ENCODE peak calls at places on chromosome 10, in five cellular contexts. J, D, R, S and K are unnamed samples.

GRCh38 chr10:104049497-104050250 is 36.0 kb downstream of the COL17A1 start:
- DNase-seq in J (peak; percentile 86), D (no peak), R (no peak), S (peak; percentile 84), K (no peak)

GRCh38 chr10:24685958-24686540 is 37.6 kb downstream of the ARHGAP21 start:
- DNase-seq in J (peak; percentile 50), D (no peak), R (no peak), S (peak; percentile 88), K (no peak)

GRCh38 chr10:49174261-49174925 is 13.8 kb downstream of the TMEM273 start:
- DNase-seq in J (no peak), D (no peak), R (no peak), S (no peak), K (no peak)

GRCh38 chr10:105592468-105592867 is 951.4 kb downstream of the SORCS3 start:
- DNase-seq in J (no peak), D (no peak), R (no peak), S (peak; percentile 8), K (no peak)

GRCh38 chr10:94632954-94633353 is 50.6 kb upstream of the CYP2C18 start:
- DNase-seq in J (no peak), D (no peak), R (no peak), S (no peak), K (no peak)

GRCh38 chr10:29994833-29995232 is 64.6 kb downstream of the JCAD start:
- DNase-seq in J (no peak), D (no peak), R (no peak), S (peak; percentile 75), K (no peak)

GRCh38 chr10:73910764-73911552 is at the start of gene PLAU:
- DNase-seq in J (peak; percentile 27), D (no peak), R (peak; percentile 70), S (no peak), K (peak; percentile 43)

GRCh38 chr10:73889014-73889413 is 14.7 kb upstream of the CAMK2G start:
- DNase-seq in J (peak; percentile 99), D (no peak), R (peak; percentile 59), S (peak; percentile 59), K (no peak)

GRCh38 chr10:131200856-131201470 is 110.6 kb downstream of the TCERG1L start:
- DNase-seq in J (no peak), D (no peak), R (peak; percentile 10), S (no peak), K (peak; percentile 16)

GRCh38 chr10:95333997-95334792 is 43.4 kb upstream of the PDLIM1 start:
- DNase-seq in J (peak; percentile 85), D (no peak), R (no peak), S (peak; percentile 86), K (no peak)

GRCh38 chr10:131210181-131210580 is 101.3 kb downstream of the TCERG1L start:
- DNase-seq in J (no peak), D (no peak), R (peak; percentile 14), S (no peak), K (peak; percentile 14)

GRCh38 chr10:58810751-58811150 is 298.1 kb downstream of the BICC1 start:
- DNase-seq in J (no peak), D (no peak), R (no peak), S (no peak), K (no peak)

GRCh38 chr10:11318812-11319598 is 292.4 kb downstream of the USP6NL start:
- DNase-seq in J (no peak), D (no peak), R (no peak), S (no peak), K (no peak)

GRCh38 chr10:50739618-50740350 is at the start of gene ASAH2B:
- DNase-seq in J (peak; percentile 61), D (peak; percentile 78), R (peak; percentile 84), S (peak; percentile 73), K (peak; percentile 69)

GRCh38 chr10:47296111-47296894 is 3.7 kb upstream of the GDF10 start:
- DNase-seq in J (no peak), D (no peak), R (no peak), S (peak; percentile 7), K (no peak)

GRCh38 chr10:27513451-27514191 is 9.5 kb downstream of the RAB18 start:
- DNase-seq in J (peak; percentile 76), D (no peak), R (no peak), S (peak; percentile 57), K (no peak)

GRCh38 chr10:24951201-24952145 is 933 bp downstream of the PRTFDC1 start:
- DNase-seq in J (no peak), D (peak; percentile 35), R (peak; percentile 87), S (peak; percentile 43), K (no peak)

GRCh38 chr10:56082169-56082568 is 278.9 kb downstream of the ZWINT start:
- DNase-seq in J (no peak), D (no peak), R (no peak), S (no peak), K (no peak)

GRCh38 chr10:112404612-112405011 is 30.7 kb downstream of the ACSL5 start:
- DNase-seq in J (peak; percentile 84), D (no peak), R (no peak), S (peak; percentile 10), K (no peak)

GRCh38 chr10:24981161-24981710 is 28.8 kb upstream of the PRTFDC1 start:
- DNase-seq in J (no peak), D (no peak), R (no peak), S (peak; percentile 97), K (no peak)

GRCh38 chr10:122530177-122530576 is 30.4 kb upstream of the DMBT1 start:
- DNase-seq in J (no peak), D (no peak), R (no peak), S (no peak), K (no peak)

GRCh38 chr10:13117842-13118783 is 18.1 kb downstream of the OPTN start:
- DNase-seq in J (no peak), D (no peak), R (no peak), S (no peak), K (no peak)

GRCh38 chr10:77983384-77984341 is 45.7 kb downstream of the POLR3A start:
- DNase-seq in J (peak; percentile 29), D (no peak), R (no peak), S (peak; percentile 68), K (no peak)

GRCh38 chr10:1156616-1156886 is 100.4 kb downstream of the WDR37 start:
- DNase-seq in J (no peak), D (no peak), R (no peak), S (no peak), K (no peak)

GRCh38 chr10:58448121-58448935 is 63.1 kb downstream of the TFAM start:
- DNase-seq in J (no peak), D (no peak), R (no peak), S (no peak), K (no peak)

GRCh38 chr10:117217196-117217761 is 20.0 kb downstream of the KCNK18 start:
- DNase-seq in J (no peak), D (no peak), R (peak; percentile 86), S (no peak), K (no peak)

GRCh38 chr10:2978111-2978510 is 89.2 kb upstream of the PFKP start:
- DNase-seq in J (peak; percentile 66), D (peak; percentile 74), R (no peak), S (peak; percentile 71), K (no peak)

GRCh38 chr10:77649333-77650331 is 12.0 kb upstream of the KCNMA1 start:
- DNase-seq in J (no peak), D (no peak), R (peak; percentile 55), S (no peak), K (no peak)

GRCh38 chr10:58873161-58873560 is 303.3 kb upstream of the PHYHIPL start:
- DNase-seq in J (no peak), D (no peak), R (no peak), S (no peak), K (no peak)

GRCh38 chr10:119079572-119080520 is 771 bp downstream of the EIF3A start:
- DNase-seq in J (peak; percentile 64), D (peak; percentile 6), R (peak; percentile 40), S (peak; percentile 72), K (peak; percentile 43)

GRCh38 chr10:121570316-121570715 is 27.9 kb downstream of the FGFR2 start:
- DNase-seq in J (no peak), D (no peak), R (no peak), S (no peak), K (no peak)

GRCh38 chr10:13969118-13969791 is 361.5 kb downstream of the FRMD4A start:
- DNase-seq in J (peak; percentile 96), D (no peak), R (no peak), S (no peak), K (no peak)

GRCh38 chr10:128042131-128042610 is 84.1 kb downstream of the MKI67 start:
- DNase-seq in J (no peak), D (no peak), R (no peak), S (no peak), K (no peak)

GRCh38 chr10:43259981-43260761 is 6.7 kb downstream of the RASGEF1A start:
- DNase-seq in J (no peak), D (no peak), R (no peak), S (no peak), K (no peak)

GRCh38 chr10:103021150-103021896 is 103.2 kb downstream of the CNNM2 start:
- DNase-seq in J (no peak), D (no peak), R (peak; percentile 31), S (no peak), K (no peak)

GRCh38 chr10:123573236-123574147 is 92.7 kb upstream of the GPR26 start:
- DNase-seq in J (peak; percentile 86), D (peak; percentile 17), R (peak; percentile 92), S (peak; percentile 6), K (peak; percentile 69)

GRCh38 chr10:17851611-17852010 is 42.5 kb downstream of the MRC1 start:
- DNase-seq in J (no peak), D (peak; percentile 4), R (no peak), S (no peak), K (no peak)

GRCh38 chr10:100930368-100930767 is 17.6 kb downstream of the SLF2 start:
- DNase-seq in J (no peak), D (no peak), R (no peak), S (no peak), K (no peak)

GRCh38 chr10:84123362-84123761 is 15.9 kb upstream of the GHITM start:
- DNase-seq in J (no peak), D (no peak), R (no peak), S (no peak), K (no peak)